ENCODE peak calls at places on chromosomes 4 and X, in ten cellular contexts. One of them, this sample, is unnamed.

GRCh38 chr4:95251568-95251967 is 297.2 kb downstream of the UNC5C start:
- DNase-seq in adrenal gland: no peak
- DNase-seq in NB4: no peak
- DNase-seq in A549: no peak
- DNase-seq in K562: no peak
- DNase-seq in suprapubic skin: no peak
- DNase-seq in Peyer's patch: no peak
- DNase-seq in HepG2: no peak
- DNase-seq in lower leg skin: no peak
- DNase-seq in right lobe of liver: no peak
- DNase-seq in this sample: no peak

GRCh38 chr4:85720736-85721135 is 245.8 kb downstream of the ARHGAP24 start:
- DNase-seq in adrenal gland: no peak
- DNase-seq in NB4: no peak
- DNase-seq in A549: peak
- DNase-seq in K562: no peak
- DNase-seq in suprapubic skin: no peak
- DNase-seq in Peyer's patch: no peak
- DNase-seq in HepG2: peak
- DNase-seq in lower leg skin: no peak
- DNase-seq in right lobe of liver: no peak
- DNase-seq in this sample: no peak

GRCh38 chrX:130170752-130171445 is 863 bp upstream of the RAB33A start:
- DNase-seq in adrenal gland: peak
- DNase-seq in NB4: peak
- DNase-seq in A549: peak
- DNase-seq in K562: no peak
- DNase-seq in suprapubic skin: no peak
- DNase-seq in Peyer's patch: peak
- DNase-seq in HepG2: no peak
- DNase-seq in lower leg skin: peak
- DNase-seq in right lobe of liver: peak
- DNase-seq in this sample: no peak

GRCh38 chr4:53476232-53477037 is 99.0 kb downstream of the FIP1L1 start:
- DNase-seq in adrenal gland: no peak
- DNase-seq in NB4: no peak
- DNase-seq in A549: peak
- DNase-seq in K562: no peak
- DNase-seq in suprapubic skin: peak
- DNase-seq in Peyer's patch: no peak
- DNase-seq in HepG2: no peak
- DNase-seq in lower leg skin: no peak
- DNase-seq in right lobe of liver: no peak
- DNase-seq in this sample: no peak

GRCh38 chr4:146132445-146132844 is 43.1 kb upstream of the LSM6 start:
- DNase-seq in adrenal gland: no peak
- DNase-seq in NB4: no peak
- DNase-seq in A549: no peak
- DNase-seq in K562: no peak
- DNase-seq in suprapubic skin: no peak
- DNase-seq in Peyer's patch: no peak
- DNase-seq in HepG2: no peak
- DNase-seq in lower leg skin: no peak
- DNase-seq in right lobe of liver: no peak
- DNase-seq in this sample: no peak

GRCh38 chr4:125352521-125352920 is 37.8 kb downstream of the FAT4 start:
- DNase-seq in adrenal gland: no peak
- DNase-seq in NB4: no peak
- DNase-seq in A549: no peak
- DNase-seq in K562: no peak
- DNase-seq in suprapubic skin: no peak
- DNase-seq in Peyer's patch: no peak
- DNase-seq in HepG2: no peak
- DNase-seq in lower leg skin: no peak
- DNase-seq in right lobe of liver: no peak
- DNase-seq in this sample: no peak

GRCh38 chr4:35934370-35934981 is 309.8 kb downstream of the ARAP2 start:
- DNase-seq in adrenal gland: no peak
- DNase-seq in NB4: peak
- DNase-seq in A549: peak
- DNase-seq in K562: peak
- DNase-seq in suprapubic skin: no peak
- DNase-seq in Peyer's patch: no peak
- DNase-seq in HepG2: peak
- DNase-seq in lower leg skin: no peak
- DNase-seq in right lobe of liver: no peak
- DNase-seq in this sample: no peak

GRCh38 chrX:49919617-49920016 is 2.8 kb upstream of the CLCN5 start:
- DNase-seq in adrenal gland: peak
- DNase-seq in NB4: peak
- DNase-seq in A549: peak
- DNase-seq in K562: peak
- DNase-seq in suprapubic skin: peak
- DNase-seq in Peyer's patch: peak
- DNase-seq in HepG2: peak
- DNase-seq in lower leg skin: no peak
- DNase-seq in right lobe of liver: no peak
- DNase-seq in this sample: peak

GRCh38 chr4:55184600-55185523 is 59.5 kb upstream of the KDR start:
- DNase-seq in adrenal gland: peak
- DNase-seq in NB4: peak
- DNase-seq in A549: peak
- DNase-seq in K562: peak
- DNase-seq in suprapubic skin: no peak
- DNase-seq in Peyer's patch: peak
- DNase-seq in HepG2: peak
- DNase-seq in lower leg skin: no peak
- DNase-seq in right lobe of liver: no peak
- DNase-seq in this sample: peak

GRCh38 chrX:12615061-12615460 is 176.2 kb upstream of the PRPS2 start:
- DNase-seq in adrenal gland: no peak
- DNase-seq in NB4: no peak
- DNase-seq in A549: no peak
- DNase-seq in K562: no peak
- DNase-seq in suprapubic skin: no peak
- DNase-seq in Peyer's patch: no peak
- DNase-seq in HepG2: no peak
- DNase-seq in lower leg skin: no peak
- DNase-seq in right lobe of liver: no peak
- DNase-seq in this sample: no peak

DNA sequence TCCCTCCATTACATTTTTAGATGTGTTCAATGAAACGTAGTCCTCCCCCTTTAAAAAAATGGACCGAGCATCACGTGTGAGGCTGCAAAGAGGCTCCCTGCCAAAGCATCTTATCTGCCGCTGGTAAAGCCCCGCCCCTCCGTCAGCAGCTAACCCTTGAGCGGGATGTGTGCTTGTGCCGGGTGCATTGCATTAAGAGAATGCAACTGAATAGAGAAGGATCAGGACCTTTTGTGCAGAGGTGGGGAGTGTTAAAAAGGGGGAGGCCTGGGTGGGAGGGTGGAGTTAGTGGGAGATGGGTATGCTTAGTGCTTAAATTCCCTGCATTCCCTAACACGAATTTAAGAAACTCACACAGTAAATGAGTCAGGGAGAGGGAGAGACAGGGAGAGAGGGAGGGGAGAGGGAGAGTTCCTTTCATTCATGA is 66.0 kb downstream of the TBL1X start:
- DNase-seq in adrenal gland: peak
- DNase-seq in NB4: no peak
- DNase-seq in A549: peak
- DNase-seq in K562: peak
- DNase-seq in suprapubic skin: no peak
- DNase-seq in Peyer's patch: peak
- DNase-seq in HepG2: peak
- DNase-seq in lower leg skin: peak
- DNase-seq in right lobe of liver: peak
- DNase-seq in this sample: peak
- H3K4me3 ChIP-seq in adrenal gland: no peak
- H3K4me3 ChIP-seq in NB4: no peak
- H3K4me3 ChIP-seq in A549: no peak
- H3K4me3 ChIP-seq in K562: no peak
- H3K4me3 ChIP-seq in suprapubic skin: no peak
- H3K4me3 ChIP-seq in Peyer's patch: no peak
- H3K4me3 ChIP-seq in HepG2: no peak
- H3K4me3 ChIP-seq in lower leg skin: no peak
- H3K4me3 ChIP-seq in right lobe of liver: no peak
- H3K4me3 ChIP-seq in this sample: no peak

GRCh38 chrX:113457719-113458118 is 617.1 kb upstream of the AMOT start:
- DNase-seq in adrenal gland: no peak
- DNase-seq in NB4: no peak
- DNase-seq in A549: no peak
- DNase-seq in K562: no peak
- DNase-seq in suprapubic skin: no peak
- DNase-seq in Peyer's patch: no peak
- DNase-seq in HepG2: no peak
- DNase-seq in lower leg skin: no peak
- DNase-seq in right lobe of liver: no peak
- DNase-seq in this sample: no peak
- TF ChIP-seq POLR2A in adrenal gland: no peak
- TF ChIP-seq POLR2A in NB4: no peak
- TF ChIP-seq POLR2A in A549: no peak
- TF ChIP-seq POLR2A in K562: no peak
- TF ChIP-seq POLR2A in suprapubic skin: no peak
- TF ChIP-seq POLR2A in Peyer's patch: no peak
- TF ChIP-seq POLR2A in HepG2: no peak
- TF ChIP-seq POLR2A in lower leg skin: no peak
- TF ChIP-seq POLR2A in right lobe of liver: no peak
- TF ChIP-seq POLR2A in this sample: no peak

GRCh38 chr4:99652596-99653436 is 4.8 kb downstream of the C4orf54 start:
- DNase-seq in adrenal gland: no peak
- DNase-seq in NB4: no peak
- DNase-seq in A549: no peak
- DNase-seq in K562: no peak
- DNase-seq in suprapubic skin: no peak
- DNase-seq in Peyer's patch: no peak
- DNase-seq in HepG2: no peak
- DNase-seq in lower leg skin: no peak
- DNase-seq in right lobe of liver: no peak
- DNase-seq in this sample: no peak

GRCh38 chr4:99649778-99650177 is 7.8 kb downstream of the C4orf54 start:
- DNase-seq in adrenal gland: no peak
- DNase-seq in NB4: no peak
- DNase-seq in A549: no peak
- DNase-seq in K562: no peak
- DNase-seq in suprapubic skin: no peak
- DNase-seq in Peyer's patch: no peak
- DNase-seq in HepG2: no peak
- DNase-seq in lower leg skin: no peak
- DNase-seq in right lobe of liver: no peak
- DNase-seq in this sample: no peak

GRCh38 chr4:99653921-99654890 is 3.4 kb downstream of the C4orf54 start:
- DNase-seq in adrenal gland: no peak
- DNase-seq in NB4: no peak
- DNase-seq in A549: no peak
- DNase-seq in K562: no peak
- DNase-seq in suprapubic skin: no peak
- DNase-seq in Peyer's patch: no peak
- DNase-seq in HepG2: no peak
- DNase-seq in lower leg skin: no peak
- DNase-seq in right lobe of liver: no peak
- DNase-seq in this sample: no peak

GRCh38 chr4:99651370-99651769 is 6.3 kb downstream of the C4orf54 start:
- DNase-seq in adrenal gland: no peak
- DNase-seq in NB4: no peak
- DNase-seq in A549: no peak
- DNase-seq in K562: no peak
- DNase-seq in suprapubic skin: no peak
- DNase-seq in Peyer's patch: no peak
- DNase-seq in HepG2: no peak
- DNase-seq in lower leg skin: peak
- DNase-seq in right lobe of liver: no peak
- DNase-seq in this sample: no peak

DNA sequence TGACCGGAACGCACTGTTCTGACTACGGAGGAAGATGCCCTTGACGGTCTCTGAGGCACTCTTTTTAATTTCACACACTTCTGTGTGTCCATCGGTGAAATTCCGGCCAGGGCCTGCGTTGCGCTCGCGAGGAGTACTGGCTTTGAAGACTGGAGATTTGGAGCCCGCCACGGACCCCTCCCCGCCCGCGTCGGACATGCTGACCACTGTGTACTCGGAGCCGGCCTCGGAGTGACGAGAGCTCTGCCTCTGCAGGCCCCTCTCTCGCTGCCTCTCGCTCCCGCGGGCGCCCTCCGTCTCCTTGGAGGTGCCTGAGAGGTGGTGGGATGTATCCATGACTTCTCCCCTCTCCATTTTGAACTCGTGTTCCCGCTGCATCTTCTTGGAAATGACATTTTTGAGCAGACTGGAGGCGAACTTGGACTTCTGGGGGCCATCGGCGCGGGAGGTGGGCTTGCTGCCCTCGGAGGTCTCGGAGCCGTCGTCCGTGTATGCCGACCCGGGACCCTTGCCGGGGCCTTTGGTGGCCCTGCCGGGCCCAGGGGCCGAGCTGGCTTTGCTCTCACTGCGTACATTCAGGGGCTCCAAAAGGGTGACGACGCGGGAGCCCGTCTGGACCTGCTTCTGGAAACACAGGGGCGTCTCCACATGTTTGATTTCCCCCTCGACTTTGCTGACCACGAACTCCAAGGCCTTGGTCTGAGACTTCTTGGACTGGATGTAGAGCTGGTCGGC is 5.7 kb downstream of the C4orf54 start:
- DNase-seq in adrenal gland: no peak
- DNase-seq in NB4: no peak
- DNase-seq in A549: no peak
- DNase-seq in K562: no peak
- DNase-seq in suprapubic skin: no peak
- DNase-seq in Peyer's patch: no peak
- DNase-seq in HepG2: no peak
- DNase-seq in lower leg skin: peak
- DNase-seq in right lobe of liver: no peak
- DNase-seq in this sample: no peak
- H3K4me3 ChIP-seq in adrenal gland: no peak
- H3K4me3 ChIP-seq in NB4: no peak
- H3K4me3 ChIP-seq in A549: no peak
- H3K4me3 ChIP-seq in K562: no peak
- H3K4me3 ChIP-seq in suprapubic skin: no peak
- H3K4me3 ChIP-seq in Peyer's patch: no peak
- H3K4me3 ChIP-seq in HepG2: no peak
- H3K4me3 ChIP-seq in lower leg skin: no peak
- H3K4me3 ChIP-seq in right lobe of liver: no peak
- H3K4me3 ChIP-seq in this sample: no peak

GRCh38 chr4:63906660-63907146 is 502.5 kb downstream of the TECRL start:
- DNase-seq in adrenal gland: no peak
- DNase-seq in NB4: no peak
- DNase-seq in A549: no peak
- DNase-seq in K562: no peak
- DNase-seq in suprapubic skin: no peak
- DNase-seq in Peyer's patch: no peak
- DNase-seq in HepG2: no peak
- DNase-seq in lower leg skin: no peak
- DNase-seq in right lobe of liver: no peak
- DNase-seq in this sample: no peak

DNA sequence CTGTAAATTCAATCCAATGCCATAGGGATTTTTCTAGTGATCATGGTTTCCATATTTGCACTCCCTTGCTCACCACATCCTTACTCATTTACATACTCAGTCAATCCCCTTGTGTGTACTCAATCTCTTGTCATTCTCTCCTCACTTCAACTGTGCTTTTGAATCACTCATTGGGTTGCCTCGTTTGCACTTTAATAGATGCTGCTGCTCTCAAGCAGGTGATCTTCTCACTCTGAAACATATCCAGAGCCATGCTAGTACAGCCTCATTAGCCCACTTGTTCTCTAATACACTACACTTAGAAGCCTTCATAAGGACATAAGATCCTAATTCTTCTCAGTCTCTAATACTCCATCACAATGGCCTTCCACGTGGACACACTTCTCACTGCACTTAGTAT is 507.9 kb downstream of the TECRL start:
- DNase-seq in adrenal gland: no peak
- DNase-seq in NB4: no peak
- DNase-seq in A549: no peak
- DNase-seq in K562: no peak
- DNase-seq in suprapubic skin: no peak
- DNase-seq in Peyer's patch: no peak
- DNase-seq in HepG2: no peak
- DNase-seq in lower leg skin: no peak
- DNase-seq in right lobe of liver: no peak
- DNase-seq in this sample: no peak
- TF ChIP-seq POLR2A in adrenal gland: no peak
- TF ChIP-seq POLR2A in NB4: no peak
- TF ChIP-seq POLR2A in A549: no peak
- TF ChIP-seq POLR2A in K562: no peak
- TF ChIP-seq POLR2A in suprapubic skin: no peak
- TF ChIP-seq POLR2A in Peyer's patch: no peak
- TF ChIP-seq POLR2A in HepG2: no peak
- TF ChIP-seq POLR2A in lower leg skin: no peak
- TF ChIP-seq POLR2A in right lobe of liver: no peak
- TF ChIP-seq POLR2A in this sample: no peak

This sample was measured in ovary.